ENCODE peak calls at places on chromosomes 16 and 17, in eight cellular contexts. One of them, this sample, is unnamed.

GRCh38 chr16:15776572-15776971 is 80.3 kb downstream of the MYH11 start:
- DNase-seq in esophagus muscularis mucosa: no peak
- DNase-seq in ovary: no peak
- DNase-seq in stomach: no peak
- DNase-seq in HepG2: no peak
- DNase-seq in sigmoid colon: no peak
- DNase-seq in transverse colon: no peak
- DNase-seq in suprapubic skin: no peak
- DNase-seq in this sample: no peak

GRCh38 chr17:17041018-17041521 is 1.2 kb upstream of the MPRIP start:
- DNase-seq in esophagus muscularis mucosa: no peak
- DNase-seq in ovary: peak
- DNase-seq in stomach: no peak
- DNase-seq in HepG2: peak
- DNase-seq in sigmoid colon: no peak
- DNase-seq in transverse colon: no peak
- DNase-seq in suprapubic skin: no peak
- DNase-seq in this sample: no peak

GRCh38 chr17:69511244-69511643 is 96.7 kb downstream of the MAP2K6 start:
- DNase-seq in esophagus muscularis mucosa: no peak
- DNase-seq in ovary: no peak
- DNase-seq in stomach: no peak
- DNase-seq in HepG2: no peak
- DNase-seq in sigmoid colon: no peak
- DNase-seq in transverse colon: no peak
- DNase-seq in suprapubic skin: no peak
- DNase-seq in this sample: no peak

GRCh38 chr16:20307240-20307671 is 20.1 kb downstream of the GP2 start:
- DNase-seq in esophagus muscularis mucosa: no peak
- DNase-seq in ovary: no peak
- DNase-seq in stomach: no peak
- DNase-seq in HepG2: no peak
- DNase-seq in sigmoid colon: no peak
- DNase-seq in transverse colon: no peak
- DNase-seq in suprapubic skin: no peak
- DNase-seq in this sample: no peak

GRCh38 chr17:80893604-80894438 is 97.8 kb upstream of the CHMP6 start:
- DNase-seq in esophagus muscularis mucosa: no peak
- DNase-seq in ovary: no peak
- DNase-seq in stomach: no peak
- DNase-seq in HepG2: no peak
- DNase-seq in sigmoid colon: no peak
- DNase-seq in transverse colon: no peak
- DNase-seq in suprapubic skin: no peak
- DNase-seq in this sample: no peak

GRCh38 chr16:14618566-14618965 is 11.5 kb downstream of the PARN start:
- DNase-seq in esophagus muscularis mucosa: no peak
- DNase-seq in ovary: no peak
- DNase-seq in stomach: no peak
- DNase-seq in HepG2: no peak
- DNase-seq in sigmoid colon: no peak
- DNase-seq in transverse colon: no peak
- DNase-seq in suprapubic skin: no peak
- DNase-seq in this sample: no peak

GRCh38 chr16:55754056-55754455 is 78.8 kb downstream of the CES1 start:
- DNase-seq in esophagus muscularis mucosa: no peak
- DNase-seq in ovary: no peak
- DNase-seq in stomach: no peak
- DNase-seq in HepG2: no peak
- DNase-seq in sigmoid colon: no peak
- DNase-seq in transverse colon: no peak
- DNase-seq in suprapubic skin: peak
- DNase-seq in this sample: no peak

GRCh38 chr17:36992701-36993100 is 43.9 kb downstream of the AATF start:
- DNase-seq in esophagus muscularis mucosa: no peak
- DNase-seq in ovary: no peak
- DNase-seq in stomach: peak
- DNase-seq in HepG2: no peak
- DNase-seq in sigmoid colon: no peak
- DNase-seq in transverse colon: no peak
- DNase-seq in suprapubic skin: no peak
- DNase-seq in this sample: no peak

GRCh38 chr17:41555105-41555887 is 16.6 kb downstream of the KRT9 start:
- DNase-seq in esophagus muscularis mucosa: no peak
- DNase-seq in ovary: no peak
- DNase-seq in stomach: no peak
- DNase-seq in HepG2: no peak
- DNase-seq in sigmoid colon: no peak
- DNase-seq in transverse colon: peak
- DNase-seq in suprapubic skin: no peak
- DNase-seq in this sample: no peak

GRCh38 chr16:997440-998051 is 16.0 kb downstream of the SOX8 start:
- DNase-seq in esophagus muscularis mucosa: no peak
- DNase-seq in ovary: no peak
- DNase-seq in stomach: peak
- DNase-seq in HepG2: no peak
- DNase-seq in sigmoid colon: no peak
- DNase-seq in transverse colon: peak
- DNase-seq in suprapubic skin: no peak
- DNase-seq in this sample: no peak

GRCh38 chr16:22628994-22629393 is 118.3 kb downstream of the NPIPB5 start:
- DNase-seq in esophagus muscularis mucosa: no peak
- DNase-seq in ovary: no peak
- DNase-seq in stomach: no peak
- DNase-seq in HepG2: no peak
- DNase-seq in sigmoid colon: no peak
- DNase-seq in transverse colon: no peak
- DNase-seq in suprapubic skin: no peak
- DNase-seq in this sample: no peak

GRCh38 chr16:24943471-24943870 is 71.7 kb downstream of the ARHGAP17 start:
- DNase-seq in esophagus muscularis mucosa: no peak
- DNase-seq in ovary: no peak
- DNase-seq in stomach: no peak
- DNase-seq in HepG2: no peak
- DNase-seq in sigmoid colon: no peak
- DNase-seq in transverse colon: no peak
- DNase-seq in suprapubic skin: peak
- DNase-seq in this sample: no peak

GRCh38 chr17:55433629-55434422 is 12.2 kb upstream of the MMD start:
- DNase-seq in esophagus muscularis mucosa: no peak
- DNase-seq in ovary: no peak
- DNase-seq in stomach: peak
- DNase-seq in HepG2: peak
- DNase-seq in sigmoid colon: peak
- DNase-seq in transverse colon: peak
- DNase-seq in suprapubic skin: no peak
- DNase-seq in this sample: no peak

GRCh38 chr17:77783991-77784820 is 174.3 kb upstream of the TNRC6C start:
- DNase-seq in esophagus muscularis mucosa: no peak
- DNase-seq in ovary: no peak
- DNase-seq in stomach: no peak
- DNase-seq in HepG2: no peak
- DNase-seq in sigmoid colon: no peak
- DNase-seq in transverse colon: no peak
- DNase-seq in suprapubic skin: no peak
- DNase-seq in this sample: no peak

GRCh38 chr16:19912445-19913305 is 28.0 kb upstream of the GPRC5B start:
- DNase-seq in esophagus muscularis mucosa: no peak
- DNase-seq in ovary: no peak
- DNase-seq in stomach: no peak
- DNase-seq in HepG2: no peak
- DNase-seq in sigmoid colon: no peak
- DNase-seq in transverse colon: no peak
- DNase-seq in suprapubic skin: no peak
- DNase-seq in this sample: no peak

GRCh38 chr17:18859256-18859655 is 1.3 kb downstream of the PRPSAP2 start:
- DNase-seq in esophagus muscularis mucosa: no peak
- DNase-seq in ovary: no peak
- DNase-seq in stomach: no peak
- DNase-seq in HepG2: peak
- DNase-seq in sigmoid colon: no peak
- DNase-seq in transverse colon: no peak
- DNase-seq in suprapubic skin: no peak
- DNase-seq in this sample: no peak

GRCh38 chr16:48282636-48283263 is 35.4 kb upstream of the ABCC11 start:
- DNase-seq in esophagus muscularis mucosa: no peak
- DNase-seq in ovary: no peak
- DNase-seq in stomach: no peak
- DNase-seq in HepG2: no peak
- DNase-seq in sigmoid colon: no peak
- DNase-seq in transverse colon: no peak
- DNase-seq in suprapubic skin: no peak
- DNase-seq in this sample: no peak

GRCh38 chr17:10618202-10618635 is 38.9 kb downstream of the MYH3 start:
- DNase-seq in esophagus muscularis mucosa: no peak
- DNase-seq in ovary: peak
- DNase-seq in stomach: peak
- DNase-seq in HepG2: peak
- DNase-seq in sigmoid colon: peak
- DNase-seq in transverse colon: peak
- DNase-seq in suprapubic skin: no peak
- DNase-seq in this sample: no peak

GRCh38 chr17:10623786-10624338 is 33.2 kb downstream of the MYH3 start:
- DNase-seq in esophagus muscularis mucosa: no peak
- DNase-seq in ovary: no peak
- DNase-seq in stomach: no peak
- DNase-seq in HepG2: no peak
- DNase-seq in sigmoid colon: no peak
- DNase-seq in transverse colon: no peak
- DNase-seq in suprapubic skin: no peak
- DNase-seq in this sample: no peak

GRCh38 chr17:10622610-10623485 is 34.3 kb downstream of the MYH3 start:
- DNase-seq in esophagus muscularis mucosa: no peak
- DNase-seq in ovary: no peak
- DNase-seq in stomach: no peak
- DNase-seq in HepG2: no peak
- DNase-seq in sigmoid colon: no peak
- DNase-seq in transverse colon: no peak
- DNase-seq in suprapubic skin: no peak
- DNase-seq in this sample: no peak

GRCh38 chr17:10621397-10621796 is 35.7 kb downstream of the MYH3 start:
- DNase-seq in esophagus muscularis mucosa: no peak
- DNase-seq in ovary: no peak
- DNase-seq in stomach: no peak
- DNase-seq in HepG2: no peak
- DNase-seq in sigmoid colon: no peak
- DNase-seq in transverse colon: no peak
- DNase-seq in suprapubic skin: no peak
- DNase-seq in this sample: no peak

DNA sequence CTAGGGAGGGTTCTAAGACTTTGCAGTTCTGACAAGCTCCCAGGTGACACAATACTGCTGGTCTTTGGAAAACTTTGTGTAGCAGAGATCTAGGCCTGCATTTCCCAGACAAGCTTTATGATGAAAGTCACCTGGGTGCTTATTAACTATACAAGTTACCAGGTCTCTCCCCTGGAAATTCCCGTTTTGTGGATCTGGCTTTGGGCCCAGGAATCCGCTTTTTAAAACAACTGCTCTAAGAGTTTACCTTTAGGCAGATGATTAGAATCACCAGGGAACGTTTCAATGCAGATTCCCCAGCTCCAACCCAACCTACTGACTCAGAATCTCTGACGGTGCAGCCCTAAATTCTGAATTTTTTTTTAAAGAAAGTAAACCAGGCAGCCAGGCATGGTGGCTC is 36.3 kb downstream of the MYH3 start:
- DNase-seq in esophagus muscularis mucosa: no peak
- DNase-seq in ovary: no peak
- DNase-seq in stomach: no peak
- DNase-seq in HepG2: no peak
- DNase-seq in sigmoid colon: no peak
- DNase-seq in transverse colon: no peak
- DNase-seq in suprapubic skin: no peak
- DNase-seq in this sample: no peak
- TF ChIP-seq EP300 in esophagus muscularis mucosa: no peak
- TF ChIP-seq EP300 in ovary: no peak
- TF ChIP-seq EP300 in stomach: no peak
- TF ChIP-seq EP300 in HepG2: no peak
- TF ChIP-seq EP300 in sigmoid colon: no peak
- TF ChIP-seq EP300 in transverse colon: no peak
- TF ChIP-seq EP300 in suprapubic skin: no peak
- TF ChIP-seq EP300 in this sample: no peak

GRCh38 chr17:81898029-81898866 is 3.8 kb upstream of the NPB start:
- DNase-seq in esophagus muscularis mucosa: no peak
- DNase-seq in ovary: no peak
- DNase-seq in stomach: no peak
- DNase-seq in HepG2: no peak
- DNase-seq in sigmoid colon: no peak
- DNase-seq in transverse colon: no peak
- DNase-seq in suprapubic skin: no peak
- DNase-seq in this sample: no peak
- TF ChIP-seq EP300 in esophagus muscularis mucosa: no peak
- TF ChIP-seq EP300 in ovary: no peak
- TF ChIP-seq EP300 in stomach: no peak
- TF ChIP-seq EP300 in HepG2: no peak
- TF ChIP-seq EP300 in sigmoid colon: no peak
- TF ChIP-seq EP300 in transverse colon: no peak
- TF ChIP-seq EP300 in suprapubic skin: no peak
- TF ChIP-seq EP300 in this sample: no peak

DNA sequence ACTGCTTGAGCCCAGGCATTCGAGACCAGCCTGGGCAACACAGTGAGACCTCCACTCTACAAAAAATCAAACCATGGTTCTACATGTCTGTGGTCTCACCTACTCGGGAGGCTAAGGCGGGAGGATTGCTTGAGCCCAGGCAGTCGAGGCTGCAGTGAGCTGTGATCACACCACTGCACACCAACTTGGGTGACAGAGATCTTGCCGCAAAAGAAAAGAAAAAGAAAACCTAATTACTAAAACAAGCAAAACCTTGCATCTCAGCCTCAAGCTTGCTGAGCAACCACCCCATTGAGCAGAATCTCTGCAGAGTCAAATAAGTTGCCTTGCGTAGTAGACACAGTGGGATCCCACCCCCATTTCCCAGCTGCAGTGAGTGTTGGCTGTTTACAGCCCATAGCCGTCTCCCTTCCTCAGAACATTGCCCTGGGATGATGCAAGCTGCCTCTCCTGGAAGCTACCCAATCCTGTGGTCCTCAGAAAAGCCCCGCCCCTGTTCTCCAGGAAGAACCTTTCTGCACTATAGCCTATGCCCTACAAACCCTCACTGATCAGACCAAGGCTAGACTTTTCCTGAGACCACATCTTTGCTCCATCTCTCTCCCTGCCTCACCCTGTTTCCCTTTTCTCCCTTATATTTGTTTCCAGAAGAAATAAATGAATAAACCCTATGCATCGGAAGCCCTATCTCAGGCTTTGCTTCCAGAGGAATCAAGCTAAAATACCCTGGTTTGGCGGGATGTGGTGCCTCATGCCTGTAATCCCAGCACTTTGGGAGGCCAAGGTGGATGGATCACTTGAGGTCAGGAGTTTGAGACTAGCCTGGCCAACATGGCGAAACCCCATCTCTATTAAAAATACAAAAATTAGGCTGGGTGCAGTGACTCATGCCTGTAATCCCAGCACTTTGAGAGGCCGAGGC is 16.7 kb upstream of the ERN2 start:
- DNase-seq in esophagus muscularis mucosa: no peak
- DNase-seq in ovary: no peak
- DNase-seq in stomach: peak
- DNase-seq in HepG2: peak
- DNase-seq in sigmoid colon: no peak
- DNase-seq in transverse colon: peak
- DNase-seq in suprapubic skin: no peak
- DNase-seq in this sample: no peak
- TF ChIP-seq EP300 in esophagus muscularis mucosa: no peak
- TF ChIP-seq EP300 in ovary: no peak
- TF ChIP-seq EP300 in stomach: no peak
- TF ChIP-seq EP300 in HepG2: no peak
- TF ChIP-seq EP300 in sigmoid colon: no peak
- TF ChIP-seq EP300 in transverse colon: no peak
- TF ChIP-seq EP300 in suprapubic skin: no peak
- TF ChIP-seq EP300 in this sample: no peak

GRCh38 chr17:1179635-1180433 is at the start of gene ABR:
- DNase-seq in esophagus muscularis mucosa: no peak
- DNase-seq in ovary: peak
- DNase-seq in stomach: peak
- DNase-seq in HepG2: no peak
- DNase-seq in sigmoid colon: peak
- DNase-seq in transverse colon: peak
- DNase-seq in suprapubic skin: peak
- DNase-seq in this sample: no peak
- TF ChIP-seq EP300 in esophagus muscularis mucosa: no peak
- TF ChIP-seq EP300 in ovary: no peak
- TF ChIP-seq EP300 in stomach: no peak
- TF ChIP-seq EP300 in HepG2: no peak
- TF ChIP-seq EP300 in sigmoid colon: no peak
- TF ChIP-seq EP300 in transverse colon: no peak
- TF ChIP-seq EP300 in suprapubic skin: no peak
- TF ChIP-seq EP300 in this sample: peak

This sample was measured in tibial nerve.